ENCODE peak calls at places on chromosome 11, in seven cellular contexts. One of them, this sample, is unnamed.
A peak's percentile ranks its signal among the peaks of the same experiment; 100 is the strongest.

GRCh38 chr11:83895516-83895915 is 609.3 kb upstream of the CCDC90B start:
- DNase-seq in body of pancreas: no peak
- DNase-seq in ovary: no peak
- DNase-seq in MCF 10A: no peak
- DNase-seq in GM23248: no peak
- DNase-seq in esophagus muscularis mucosa: no peak
- DNase-seq in EH: no peak
- DNase-seq in this sample: no peak

GRCh38 chr11:58616594-58616993 is 5.9 kb upstream of the CNTF start:
- DNase-seq in ovary: peak; percentile 72
- DNase-seq in MCF 10A: peak; percentile 89
- DNase-seq in esophagus muscularis mucosa: no peak
- DNase-seq in body of pancreas: peak; percentile 74
- DNase-seq in EH: peak; percentile 82
- DNase-seq in GM23248: peak; percentile 92
- DNase-seq in this sample: no peak

GRCh38 chr11:36540998-36541397 is 26.8 kb upstream of the RAG1 start:
- DNase-seq in EH: peak; percentile 46
- DNase-seq in body of pancreas: peak; percentile 18
- DNase-seq in esophagus muscularis mucosa: no peak
- DNase-seq in GM23248: peak; percentile 68
- DNase-seq in ovary: no peak
- DNase-seq in MCF 10A: peak; percentile 57
- DNase-seq in this sample: no peak

GRCh38 chr11:10117709-10118341 is 176.2 kb downstream of the SBF2 start:
- DNase-seq in MCF 10A: peak; percentile 27
- DNase-seq in esophagus muscularis mucosa: no peak
- DNase-seq in GM23248: peak; percentile 77
- DNase-seq in ovary: no peak
- DNase-seq in EH: peak; percentile 82
- DNase-seq in body of pancreas: no peak
- DNase-seq in this sample: no peak

GRCh38 chr11:130817608-130817944 is 98.7 kb downstream of the SNX19 start:
- DNase-seq in esophagus muscularis mucosa: no peak
- DNase-seq in body of pancreas: no peak
- DNase-seq in MCF 10A: peak; percentile 9
- DNase-seq in EH: peak; percentile 80
- DNase-seq in GM23248: peak; percentile 72
- DNase-seq in ovary: no peak
- DNase-seq in this sample: no peak

GRCh38 chr11:70608568-70609314 is 210.4 kb downstream of the CTTN start:
- DNase-seq in body of pancreas: no peak
- DNase-seq in esophagus muscularis mucosa: no peak
- DNase-seq in GM23248: peak; percentile 56
- DNase-seq in MCF 10A: no peak
- DNase-seq in EH: peak; percentile 2
- DNase-seq in ovary: no peak
- DNase-seq in this sample: no peak

GRCh38 chr11:122007611-122008071 is 108.4 kb downstream of the BLID start:
- DNase-seq in body of pancreas: peak; percentile 16
- DNase-seq in ovary: peak; percentile 68
- DNase-seq in GM23248: no peak
- DNase-seq in EH: no peak
- DNase-seq in MCF 10A: no peak
- DNase-seq in esophagus muscularis mucosa: no peak
- DNase-seq in this sample: peak; percentile 6

GRCh38 chr11:74311352-74311926 is at the start of gene P4HA3:
- DNase-seq in esophagus muscularis mucosa: no peak
- DNase-seq in MCF 10A: no peak
- DNase-seq in EH: peak; percentile 60
- DNase-seq in ovary: peak; percentile 48
- DNase-seq in GM23248: peak; percentile 82
- DNase-seq in body of pancreas: peak; percentile 71
- DNase-seq in this sample: peak; percentile 44

GRCh38 chr11:115264278-115264677 is 239.9 kb downstream of the CADM1 start:
- DNase-seq in body of pancreas: no peak
- DNase-seq in MCF 10A: no peak
- DNase-seq in ovary: no peak
- DNase-seq in GM23248: no peak
- DNase-seq in esophagus muscularis mucosa: no peak
- DNase-seq in EH: no peak
- DNase-seq in this sample: no peak

GRCh38 chr11:84634309-84634708 is 992.8 kb downstream of the DLG2 start:
- DNase-seq in esophagus muscularis mucosa: no peak
- DNase-seq in ovary: no peak
- DNase-seq in MCF 10A: no peak
- DNase-seq in body of pancreas: no peak
- DNase-seq in EH: no peak
- DNase-seq in GM23248: no peak
- DNase-seq in this sample: no peak

GRCh38 chr11:10387209-10388083 is 67.6 kb upstream of the AMPD3 start:
- DNase-seq in ovary: peak; percentile 79
- DNase-seq in EH: peak; percentile 97
- DNase-seq in body of pancreas: peak; percentile 33
- DNase-seq in MCF 10A: no peak
- DNase-seq in GM23248: peak; percentile 89
- DNase-seq in esophagus muscularis mucosa: peak; percentile 94
- DNase-seq in this sample: no peak

GRCh38 chr11:94638902-94639373 is 71.8 kb downstream of the PIWIL4 start:
- DNase-seq in body of pancreas: no peak
- DNase-seq in GM23248: peak; percentile 77
- DNase-seq in MCF 10A: peak; percentile 41
- DNase-seq in ovary: no peak
- DNase-seq in EH: peak; percentile 71
- DNase-seq in esophagus muscularis mucosa: peak; percentile 89
- DNase-seq in this sample: peak; percentile 44

GRCh38 chr11:68071281-68072048 is 32.6 kb downstream of the TCIRG1 start:
- DNase-seq in esophagus muscularis mucosa: no peak
- DNase-seq in EH: no peak
- DNase-seq in MCF 10A: no peak
- DNase-seq in ovary: no peak
- DNase-seq in GM23248: no peak
- DNase-seq in body of pancreas: no peak
- DNase-seq in this sample: no peak

GRCh38 chr11:91795139-91795887 is 429.3 kb upstream of the FAT3 start:
- DNase-seq in EH: no peak
- DNase-seq in body of pancreas: no peak
- DNase-seq in ovary: no peak
- DNase-seq in GM23248: no peak
- DNase-seq in esophagus muscularis mucosa: no peak
- DNase-seq in MCF 10A: no peak
- DNase-seq in this sample: no peak

GRCh38 chr11:75424396-75424795 is 8.6 kb downstream of the KLHL35 start:
- DNase-seq in body of pancreas: no peak
- DNase-seq in ovary: no peak
- DNase-seq in esophagus muscularis mucosa: no peak
- DNase-seq in EH: no peak
- DNase-seq in MCF 10A: no peak
- DNase-seq in GM23248: no peak
- DNase-seq in this sample: no peak

GRCh38 chr11:125542709-125543108 is 26.6 kb upstream of the EI24 start:
- DNase-seq in body of pancreas: no peak
- DNase-seq in ovary: no peak
- DNase-seq in MCF 10A: no peak
- DNase-seq in esophagus muscularis mucosa: no peak
- DNase-seq in GM23248: no peak
- DNase-seq in EH: no peak
- DNase-seq in this sample: no peak

GRCh38 chr11:10728779-10729472 is 22.1 kb upstream of the CTR9 start:
- DNase-seq in GM23248: peak; percentile 57
- DNase-seq in EH: peak; percentile 82
- DNase-seq in MCF 10A: no peak
- DNase-seq in ovary: no peak
- DNase-seq in esophagus muscularis mucosa: no peak
- DNase-seq in body of pancreas: no peak
- DNase-seq in this sample: no peak

GRCh38 chr11:111336582-111337256 is 38.4 kb downstream of the POU2AF3 start:
- DNase-seq in EH: peak; percentile 65
- DNase-seq in MCF 10A: peak; percentile 70
- DNase-seq in ovary: peak; percentile 57
- DNase-seq in body of pancreas: no peak
- DNase-seq in esophagus muscularis mucosa: no peak
- DNase-seq in GM23248: peak; percentile 94
- DNase-seq in this sample: no peak

GRCh38 chr11:113475160-113475761 is at the start of gene DRD2:
- DNase-seq in esophagus muscularis mucosa: no peak
- DNase-seq in MCF 10A: no peak
- DNase-seq in GM23248: peak; percentile 42
- DNase-seq in body of pancreas: no peak
- DNase-seq in ovary: no peak
- DNase-seq in EH: no peak
- DNase-seq in this sample: no peak

GRCh38 chr11:92163879-92164278 is 60.7 kb upstream of the FAT3 start:
- DNase-seq in body of pancreas: no peak
- DNase-seq in esophagus muscularis mucosa: no peak
- DNase-seq in MCF 10A: no peak
- DNase-seq in EH: no peak
- DNase-seq in GM23248: no peak
- DNase-seq in ovary: no peak
- DNase-seq in this sample: no peak

GRCh38 chr11:8025816-8026215 is 38.7 kb downstream of the EIF3F start:
- DNase-seq in body of pancreas: no peak
- DNase-seq in ovary: no peak
- DNase-seq in esophagus muscularis mucosa: no peak
- DNase-seq in GM23248: peak; percentile 77
- DNase-seq in MCF 10A: peak; percentile 25
- DNase-seq in EH: peak; percentile 86
- DNase-seq in this sample: no peak

GRCh38 chr11:132911186-132911585 is 621.1 kb downstream of the OPCML start:
- DNase-seq in GM23248: peak; percentile 52
- DNase-seq in MCF 10A: no peak
- DNase-seq in ovary: no peak
- DNase-seq in EH: peak; percentile 82
- DNase-seq in body of pancreas: no peak
- DNase-seq in esophagus muscularis mucosa: peak; percentile 89
- DNase-seq in this sample: no peak

GRCh38 chr11:87185228-87185627 is 147.5 kb downstream of the TMEM135 start:
- DNase-seq in body of pancreas: no peak
- DNase-seq in EH: no peak
- DNase-seq in ovary: no peak
- DNase-seq in esophagus muscularis mucosa: no peak
- DNase-seq in MCF 10A: no peak
- DNase-seq in GM23248: no peak
- DNase-seq in this sample: no peak

GRCh38 chr11:116465056-116465455 is 307.7 kb downstream of the BUD13 start:
- DNase-seq in EH: no peak
- DNase-seq in body of pancreas: no peak
- DNase-seq in ovary: no peak
- DNase-seq in GM23248: no peak
- DNase-seq in esophagus muscularis mucosa: no peak
- DNase-seq in MCF 10A: no peak
- DNase-seq in this sample: no peak

GRCh38 chr11:37926772-37927171 is 1328.7 kb upstream of the RAG2 start:
- DNase-seq in ovary: no peak
- DNase-seq in GM23248: no peak
- DNase-seq in esophagus muscularis mucosa: no peak
- DNase-seq in body of pancreas: no peak
- DNase-seq in EH: peak; percentile 15
- DNase-seq in MCF 10A: no peak
- DNase-seq in this sample: no peak

GRCh38 chr11:92240946-92241345 is 16.3 kb downstream of the FAT3 start:
- DNase-seq in esophagus muscularis mucosa: no peak
- DNase-seq in ovary: no peak
- DNase-seq in MCF 10A: no peak
- DNase-seq in body of pancreas: no peak
- DNase-seq in EH: no peak
- DNase-seq in GM23248: no peak
- DNase-seq in this sample: no peak

GRCh38 chr11:74679513-74679865 is 51.7 kb downstream of the CHRDL2 start:
- DNase-seq in ovary: peak; percentile 15
- DNase-seq in EH: no peak
- DNase-seq in MCF 10A: no peak
- DNase-seq in body of pancreas: peak; percentile 2
- DNase-seq in GM23248: no peak
- DNase-seq in esophagus muscularis mucosa: no peak
- DNase-seq in this sample: no peak

GRCh38 chr11:69260622-69261021 is 33.3 kb upstream of the MYEOV start:
- DNase-seq in MCF 10A: no peak
- DNase-seq in EH: peak; percentile 16
- DNase-seq in ovary: no peak
- DNase-seq in GM23248: no peak
- DNase-seq in esophagus muscularis mucosa: no peak
- DNase-seq in body of pancreas: no peak
- DNase-seq in this sample: no peak

GRCh38 chr11:64025205-64025604 is 10.5 kb upstream of the FLRT1 start:
- DNase-seq in GM23248: no peak
- DNase-seq in esophagus muscularis mucosa: no peak
- DNase-seq in ovary: no peak
- DNase-seq in MCF 10A: no peak
- DNase-seq in body of pancreas: no peak
- DNase-seq in EH: no peak
- DNase-seq in this sample: no peak

GRCh38 chr11:69661413-69661715 is 13.8 kb downstream of the LTO1 start:
- DNase-seq in GM23248: no peak
- DNase-seq in EH: no peak
- DNase-seq in esophagus muscularis mucosa: no peak
- DNase-seq in body of pancreas: no peak
- DNase-seq in ovary: no peak
- DNase-seq in MCF 10A: no peak
- DNase-seq in this sample: no peak

GRCh38 chr11:65422633-65423515 is at the start of gene NEAT1:
- DNase-seq in esophagus muscularis mucosa: peak; percentile 100
- DNase-seq in ovary: peak; percentile 99
- DNase-seq in MCF 10A: peak; percentile 91
- DNase-seq in GM23248: peak; percentile 88
- DNase-seq in EH: peak; percentile 97
- DNase-seq in body of pancreas: peak; percentile 98
- DNase-seq in this sample: peak; percentile 97